ENCODE peak calls at places on chromosomes 4 and X, in five cellular contexts. O is OCI-LY7, K is neural progenitor cell, H is mucosa of descending colon, Q is sigmoid colon. A is an unnamed sample.

GRCh38 chrX:2572740-2573139 is 72.0 kb upstream of the DHRSX start:
- DNase-seq in O (no peak), K (peak; percentile 22), H (no peak), Q (no peak), A (no peak)

GRCh38 chr4:68732653-68733466 is 62.4 kb upstream of the UGT2B15 start:
- DNase-seq in O (no peak), K (peak; percentile 13), H (no peak), Q (no peak), A (no peak)

GRCh38 chrX:47863187-47863586 is 26.5 kb downstream of the ZNF81 start:
- DNase-seq in O (no peak), K (no peak), H (no peak), Q (no peak), A (no peak)

GRCh38 chr4:1380368-1381151 is 25.7 kb downstream of the NKX1-1 start:
- DNase-seq in O (no peak), K (no peak), H (peak; percentile 44), Q (peak; percentile 62), A (peak; percentile 71)

GRCh38 chrX:1242901-1243402 is 25.7 kb upstream of the CSF2RA start:
- DNase-seq in O (no peak), K (no peak), H (no peak), Q (no peak), A (peak; percentile 48)

GRCh38 chrX:19893722-19894121 is 6.3 kb upstream of the SH3KBP1 start:
- DNase-seq in O (no peak), K (no peak), H (no peak), Q (no peak), A (no peak)

GRCh38 chr4:1295405-1296055 is 5.8 kb downstream of the MAEA start:
- DNase-seq in O (no peak), K (no peak), H (no peak), Q (peak; percentile 50), A (peak; percentile 54)

GRCh38 chrX:105894721-105895120 is 72.4 kb downstream of the NRK start:
- DNase-seq in O (no peak), K (no peak), H (no peak), Q (no peak), A (no peak)

GRCh38 chr4:139465922-139466321 is 12.0 kb downstream of the RAB33B start:
- DNase-seq in O (no peak), K (no peak), H (no peak), Q (no peak), A (no peak)

GRCh38 chrX:2875798-2876399 is 47.2 kb downstream of the GYG2 start:
- DNase-seq in O (no peak), K (peak; percentile 50), H (no peak), Q (no peak), A (no peak)

GRCh38 chrX:109843963-109844751 is 111.1 kb upstream of the ACSL4 start:
- DNase-seq in O (no peak), K (no peak), H (no peak), Q (no peak), A (no peak)

GRCh38 chrX:66163849-66164401 is at the start of gene HEPH:
- DNase-seq in O (no peak), K (peak; percentile 65), H (no peak), Q (no peak), A (no peak)

DNA sequence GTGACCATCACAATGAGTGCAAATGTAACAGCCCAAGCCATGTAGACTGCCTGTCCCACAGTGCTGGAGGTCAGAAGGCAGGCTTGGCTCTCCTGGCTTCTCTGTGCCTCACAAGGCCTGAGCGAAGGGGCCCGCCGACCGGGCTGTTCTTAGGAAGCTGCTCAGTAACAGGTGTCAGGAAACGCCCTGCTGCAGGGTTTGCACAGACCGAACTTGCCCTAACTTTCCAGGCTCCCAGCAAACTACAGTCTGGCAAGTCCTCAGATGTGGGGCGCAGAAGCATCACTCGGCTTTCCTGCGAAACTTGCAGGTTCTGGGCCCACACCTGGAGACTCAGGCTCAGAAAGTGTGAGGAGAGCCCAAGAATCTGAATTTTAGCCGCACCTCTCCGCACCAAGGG is 87.6 kb downstream of the CRMP1 start:
- DNase-seq in O (no peak), K (no peak), H (no peak), Q (no peak), A (peak; percentile 63)
- H3K36me3 ChIP-seq in O (no peaks in the 10 kb centered on the region), K (no peaks in the 10 kb centered on the region), H (no peaks in the 10 kb centered on the region), Q (peaks cover 79% of the 10 kb centered on the region), A (no peaks in the 10 kb centered on the region)

DNA sequence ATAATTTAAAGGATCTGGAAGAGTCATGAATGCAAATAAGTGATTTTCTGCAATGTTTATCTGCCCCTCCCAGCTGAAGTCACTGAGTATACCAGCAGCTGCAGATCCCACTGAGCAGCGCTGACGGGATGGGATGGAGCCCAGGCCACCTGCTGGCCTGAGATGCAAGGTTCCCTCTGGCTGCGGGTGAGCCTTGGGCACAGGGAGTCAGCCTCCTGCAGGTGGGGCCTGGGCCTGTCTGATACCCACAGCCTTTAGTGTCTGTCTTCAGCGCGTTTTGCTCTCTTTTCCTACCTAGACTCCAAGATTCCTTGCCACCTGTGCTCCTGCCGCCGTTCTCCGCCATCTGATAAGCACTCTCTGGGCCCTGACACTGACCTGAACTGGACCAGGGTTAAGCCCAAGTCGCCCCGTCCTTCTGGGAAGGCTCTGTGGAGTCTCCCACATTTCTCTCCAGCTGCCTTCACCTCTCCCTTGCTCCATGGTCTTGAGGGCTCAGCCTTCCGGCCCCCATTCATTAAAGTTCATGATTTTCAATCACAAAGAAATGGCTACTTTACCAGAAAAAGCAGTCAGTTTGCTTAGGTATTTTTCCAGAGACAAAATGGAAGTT is 223.1 kb upstream of the FAT1 start:
- DNase-seq in O (peak; percentile 16), K (peak; percentile 63), H (peak; percentile 81), Q (no peak), A (no peak)
- TF ChIP-seq CTCF in O (peak; percentile 13), K (peak; percentile 47), H (peak; percentile 54), Q (no peak), A (no peak)

GRCh38 chr4:7170012-7170411 is 22.3 kb upstream of the SORCS2 start:
- DNase-seq in O (no peak), K (no peak), H (no peak), Q (no peak), A (peak; percentile 22)

GRCh38 chr4:7172508-7172907 is 19.8 kb upstream of the SORCS2 start:
- DNase-seq in O (no peak), K (no peak), H (no peak), Q (peak; percentile 25), A (peak; percentile 36)

GRCh38 chr4:7171191-7171900 is 21.0 kb upstream of the SORCS2 start:
- DNase-seq in O (peak; percentile 22), K (no peak), H (no peak), Q (peak; percentile 17), A (no peak)

GRCh38 chr4:7173821-7174220 is 18.5 kb upstream of the SORCS2 start:
- DNase-seq in O (no peak), K (no peak), H (no peak), Q (peak; percentile 26), A (no peak)

GRCh38 chr4:7172946-7173345 is 19.4 kb upstream of the SORCS2 start:
- DNase-seq in O (no peak), K (no peak), H (no peak), Q (peak; percentile 53), A (no peak)
- H3K4me1 ChIP-seq in O (peaks cover 17% of the 10 kb centered on the region), K (no peaks in the 10 kb centered on the region), H (peaks cover under 1% of the 10 kb centered on the region), Q (no peaks in the 10 kb centered on the region), A (peaks cover 6% of the 10 kb centered on the region)

GRCh38 chrX:41707218-41707617 is 16.8 kb upstream of the GPR82 start:
- DNase-seq in O (peak; percentile 50), K (no peak), H (no peak), Q (no peak), A (no peak)

GRCh38 chrX:41705680-41706374 is 17.1 kb downstream of the GPR34 start:
- DNase-seq in O (peak; percentile 76), K (no peak), H (no peak), Q (no peak), A (no peak)

GRCh38 chrX:41703574-41704029 is 14.8 kb downstream of the GPR34 start:
- DNase-seq in O (no peak), K (no peak), H (no peak), Q (no peak), A (no peak)

DNA sequence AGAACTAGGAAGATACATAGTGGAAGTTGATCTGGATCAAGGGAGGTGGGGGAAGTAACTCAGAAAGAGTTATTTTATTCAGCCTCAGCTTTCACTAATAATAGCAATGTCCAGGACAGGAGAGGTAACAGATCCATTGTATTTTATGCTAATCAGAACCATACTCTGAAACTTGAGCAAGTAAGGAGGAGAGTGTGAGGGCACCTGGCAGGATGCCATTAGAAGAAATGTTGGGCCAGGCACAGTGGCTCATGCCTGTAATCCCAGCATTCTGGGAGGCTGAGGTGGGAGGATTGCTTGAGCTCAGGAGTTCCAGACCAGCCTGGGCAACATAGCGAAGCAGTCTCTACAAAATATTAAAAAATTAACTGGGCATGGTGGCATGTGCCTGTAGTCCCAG is 16.3 kb downstream of the GPR34 start:
- DNase-seq in O (no peak), K (no peak), H (no peak), Q (no peak), A (no peak)
- H3K36me3 ChIP-seq in O (no peaks in the 10 kb centered on the region), K (no peaks in the 10 kb centered on the region), H (no peaks in the 10 kb centered on the region), Q (no peaks in the 10 kb centered on the region), A (no peaks in the 10 kb centered on the region)

GRCh38 chr4:41215969-41216293 is 1.6 kb upstream of the APBB2 start:
- DNase-seq in O (no peak), K (no peak), H (no peak), Q (no peak), A (no peak)

GRCh38 chr4:41217373-41217772 is 3.0 kb upstream of the APBB2 start:
- DNase-seq in O (no peak), K (no peak), H (no peak), Q (no peak), A (no peak)

GRCh38 chr4:41217020-41217333 is 2.6 kb upstream of the APBB2 start:
- DNase-seq in O (no peak), K (no peak), H (no peak), Q (no peak), A (no peak)

GRCh38 chr4:41215155-41215554 is 813 bp upstream of the APBB2 start:
- DNase-seq in O (no peak), K (no peak), H (no peak), Q (no peak), A (no peak)

GRCh38 chr4:41216294-41217019 is 2.1 kb upstream of the APBB2 start:
- DNase-seq in O (peak; percentile 91), K (peak; percentile 78), H (peak; percentile 87), Q (peak; percentile 89), A (peak; percentile 81)
- TF ChIP-seq CTCF in O (peak; percentile 46), K (peak; percentile 36), H (no peak), Q (no peak), A (no peak)

GRCh38 chr4:87019243-87019817 is 84.5 kb downstream of the AFF1 start:
- DNase-seq in O (no peak), K (no peak), H (no peak), Q (no peak), A (no peak)

GRCh38 chr4:87024181-87024580 is 89.4 kb downstream of the AFF1 start:
- DNase-seq in O (no peak), K (no peak), H (no peak), Q (no peak), A (no peak)

GRCh38 chr4:87017580-87018061 is 82.8 kb downstream of the AFF1 start:
- DNase-seq in O (no peak), K (no peak), H (no peak), Q (no peak), A (no peak)

GRCh38 chr4:87018751-87019150 is 83.9 kb downstream of the AFF1 start:
- DNase-seq in O (peak; percentile 23), K (no peak), H (no peak), Q (no peak), A (no peak)

DNA sequence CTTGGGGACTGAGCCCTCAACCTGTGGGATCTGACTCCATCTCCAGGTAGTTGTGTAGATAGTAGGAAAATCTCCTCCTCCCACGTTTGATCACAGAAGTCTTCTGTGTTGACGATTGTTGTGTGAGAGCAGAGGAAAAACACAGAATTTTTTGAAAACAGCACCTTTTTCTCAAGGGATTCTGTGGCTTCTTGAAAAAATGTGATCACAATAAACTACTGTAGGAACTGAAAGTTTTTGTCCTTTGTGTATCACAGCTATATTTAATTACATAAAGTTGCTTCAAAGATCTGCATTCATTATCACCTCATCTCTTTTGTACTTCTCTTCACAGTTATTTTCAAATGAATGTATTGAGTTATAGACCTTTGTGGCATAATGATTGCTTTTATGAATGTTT is 85.1 kb downstream of the AFF1 start:
- DNase-seq in O (peak; percentile 42), K (no peak), H (no peak), Q (no peak), A (no peak)
- H3K4me1 ChIP-seq in O (peaks cover 58% of the 10 kb centered on the region), K (peaks cover 28% of the 10 kb centered on the region), H (peaks cover 29% of the 10 kb centered on the region), Q (peaks cover 77% of the 10 kb centered on the region), A (peaks cover 44% of the 10 kb centered on the region)